ENCODE peak calls at places on chromosome 19, in four cellular contexts. C is mesothelial cell of epicardium; P is psoas muscle; B is stimulated activated CD4-positive, alpha-beta T cell treated with anti-CD3 and anti-CD28 coated beads, Interleukin-2, amount 100 ng/mL, for 48 hours. A is an unnamed sample.

GRCh38 chr19:28159065-28159464 is 1053.9 kb downstream of the UQCRFS1 start:
- DNase-seq in C (no peak), P (no peak), B (no peak), A (no peak)

GRCh38 chr19:4609878-4610511 is 29.3 kb upstream of the TNFAIP8L1 start:
- DNase-seq in C (no peak), P (no peak), B (no peak), A (no peak)

GRCh38 chr19:4149518-4150288 is 3.7 kb upstream of the CREB3L3 start:
- DNase-seq in C (no peak), P (no peak), B (no peak), A (no peak)

GRCh38 chr19:4197625-4198466 is 15.4 kb downstream of the ANKRD24 start:
- DNase-seq in C (no peak), P (no peak), B (no peak), A (no peak)

GRCh38 chr19:1509589-1510441 is 3.0 kb downstream of the ADAMTSL5 start:
- DNase-seq in C (no peak), P (no peak), B (no peak), A (no peak)

GRCh38 chr19:35166100-35167063 is 11.8 kb downstream of the FXYD5 start:
- DNase-seq in C (no peak), P (no peak), B (no peak), A (no peak)

GRCh38 chr19:8806661-8807060 is 25.4 kb downstream of the ZNF558 start:
- DNase-seq in C (no peak), P (no peak), B (no peak), A (no peak)

GRCh38 chr19:32035611-32036010 is 309.8 kb upstream of the ZNF507 start:
- DNase-seq in C (no peak), P (no peak), B (no peak), A (no peak)

GRCh38 chr19:33624586-33625153 is 2.9 kb downstream of the CHST8 start:
- DNase-seq in C (no peak), P (no peak), B (no peak), A (no peak)

GRCh38 chr19:38657633-38658222 is 10.3 kb downstream of the ACTN4 start:
- DNase-seq in C (no peak), P (no peak), B (no peak), A (peak)

GRCh38 chr19:57803594-57804325 is 11.0 kb downstream of the ZNF552 start:
- DNase-seq in C (peak), P (no peak), B (no peak), A (peak)

GRCh38 chr19:35533822-35534521 is 716 bp downstream of the GAPDHS start:
- DNase-seq in C (no peak), P (peak), B (no peak), A (no peak)

GRCh38 chr19:48752511-48753365 is at the start of gene FUT1:
- DNase-seq in C (peak), P (peak), B (no peak), A (no peak)

GRCh38 chr19:38721977-38722773 is 22.1 kb downstream of the CAPN12 start:
- DNase-seq in C (no peak), P (no peak), B (no peak), A (no peak)

GRCh38 chr19:2613507-2614295 is 88.8 kb downstream of the GNG7 start:
- DNase-seq in C (no peak), P (peak), B (peak), A (no peak)

GRCh38 chr19:23343434-23344010 is 51.7 kb downstream of the ZNF91 start:
- DNase-seq in C (no peak), P (no peak), B (no peak), A (no peak)

GRCh38 chr19:48363500-48363809 is 285 bp downstream of the TMEM143 start:
- DNase-seq in C (peak), P (no peak), B (no peak), A (no peak)

GRCh38 chr19:474126-475078 is 13.6 kb upstream of the SHC2 start:
- DNase-seq in C (no peak), P (no peak), B (no peak), A (no peak)

GRCh38 chr19:43673702-43674629 is 4.0 kb upstream of the PLAUR start:
- DNase-seq in C (no peak), P (no peak), B (no peak), A (no peak)